ENCODE peak calls at places on chromosomes 2 and 18, in six cellular contexts. One of them, this sample, is unnamed.
A peak's percentile ranks its signal among the peaks of the same experiment; 100 is the strongest.

GRCh38 chr2:215465246-215465645 is 29.4 kb upstream of the FN1 start:
- DNase-seq in K562: no peak
- DNase-seq in A549: peak; percentile 13
- DNase-seq in IMR-90: peak; percentile 34
- DNase-seq in GM12878: no peak
- DNase-seq in HepG2: no peak
- DNase-seq in this sample: no peak

GRCh38 chr2:239445771-239446524 is 45.1 kb upstream of the HDAC4 start:
- DNase-seq in A549: no peak
- DNase-seq in K562: no peak
- DNase-seq in GM12878: no peak
- DNase-seq in HepG2: peak; percentile 72
- DNase-seq in IMR-90: no peak
- DNase-seq in this sample: no peak

GRCh38 chr18:63924551-63924950 is 16.8 kb downstream of the SERPINB10 start:
- DNase-seq in GM12878: no peak
- DNase-seq in HepG2: no peak
- DNase-seq in IMR-90: peak; percentile 20
- DNase-seq in A549: no peak
- DNase-seq in K562: no peak
- DNase-seq in this sample: no peak

GRCh38 chr2:205474746-205475145 is 207.6 kb upstream of the NRP2 start:
- DNase-seq in K562: no peak
- DNase-seq in A549: no peak
- DNase-seq in HepG2: no peak
- DNase-seq in IMR-90: peak; percentile 62
- DNase-seq in GM12878: no peak
- DNase-seq in this sample: no peak

GRCh38 chr2:123732563-123732962 is 292.5 kb upstream of the CNTNAP5 start:
- DNase-seq in K562: no peak
- DNase-seq in GM12878: no peak
- DNase-seq in A549: no peak
- DNase-seq in IMR-90: no peak
- DNase-seq in HepG2: no peak
- DNase-seq in this sample: no peak

GRCh38 chr2:3288455-3289163 is 89.0 kb downstream of the EIPR1 start:
- DNase-seq in GM12878: no peak
- DNase-seq in A549: no peak
- DNase-seq in K562: no peak
- DNase-seq in HepG2: no peak
- DNase-seq in IMR-90: no peak
- DNase-seq in this sample: peak; percentile 74

GRCh38 chr2:43114210-43114609 is 112.2 kb downstream of the ZFP36L2 start:
- DNase-seq in GM12878: no peak
- DNase-seq in K562: no peak
- DNase-seq in A549: no peak
- DNase-seq in HepG2: peak; percentile 35
- DNase-seq in IMR-90: peak; percentile 35
- DNase-seq in this sample: no peak

GRCh38 chr18:35116784-35117318 is 75.6 kb downstream of the MAPRE2 start:
- DNase-seq in A549: no peak
- DNase-seq in IMR-90: no peak
- DNase-seq in K562: no peak
- DNase-seq in GM12878: no peak
- DNase-seq in HepG2: no peak
- DNase-seq in this sample: no peak

GRCh38 chr2:170361359-170361936 is 183.5 kb downstream of the MYO3B start:
- DNase-seq in A549: peak; percentile 64
- DNase-seq in K562: peak; percentile 65
- DNase-seq in HepG2: peak; percentile 48
- DNase-seq in IMR-90: peak; percentile 50
- DNase-seq in GM12878: peak; percentile 26
- DNase-seq in this sample: peak; percentile 32

GRCh38 chr2:216652566-216652965 is 19.3 kb downstream of the IGFBP2 start:
- DNase-seq in K562: no peak
- DNase-seq in GM12878: no peak
- DNase-seq in A549: no peak
- DNase-seq in IMR-90: no peak
- DNase-seq in HepG2: no peak
- DNase-seq in this sample: no peak

GRCh38 chr2:111121028-111121872 is 536 bp downstream of the BCL2L11 start:
- DNase-seq in K562: peak; percentile 47
- DNase-seq in GM12878: no peak
- DNase-seq in HepG2: peak; percentile 35
- DNase-seq in A549: peak; percentile 45
- DNase-seq in IMR-90: no peak
- DNase-seq in this sample: peak; percentile 66

DNA sequence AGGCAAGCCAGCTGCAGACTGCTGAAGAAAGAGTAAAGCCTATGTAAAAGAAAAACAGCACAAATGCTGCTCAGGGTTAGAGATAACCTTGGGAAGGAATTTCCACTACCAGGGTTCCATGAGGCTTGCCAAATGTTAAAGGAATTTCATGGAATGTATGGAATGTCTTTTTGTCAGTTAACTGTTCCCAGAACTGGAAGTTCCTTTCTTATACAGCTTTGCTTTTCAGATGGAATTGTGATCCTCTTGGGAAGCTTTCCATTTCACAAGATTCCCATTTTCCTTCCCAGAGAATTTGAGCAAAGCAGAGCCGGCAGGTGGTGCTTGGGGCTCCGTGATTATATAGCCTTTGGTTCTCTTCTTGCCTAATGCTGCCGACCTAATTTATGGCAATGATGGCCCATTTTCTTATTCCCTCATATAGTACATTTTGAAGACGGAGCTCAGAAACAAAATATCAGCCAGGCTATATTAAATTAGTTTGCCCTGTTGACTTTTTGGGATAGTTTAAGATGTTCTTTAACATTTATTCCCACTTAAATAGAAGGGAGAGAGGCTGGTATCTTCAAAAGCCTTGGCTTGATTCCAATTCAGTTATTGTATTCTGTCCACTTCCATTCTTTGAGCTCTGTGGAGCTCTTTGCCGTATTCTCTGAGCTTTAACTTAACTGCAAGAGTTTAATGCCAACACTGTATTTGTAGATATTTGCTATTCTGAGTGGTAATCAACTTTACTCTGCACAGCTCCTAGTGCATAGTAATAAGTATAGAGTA is 162.3 kb downstream of the PHLPP1 start:
- DNase-seq in A549: peak; percentile 38
- DNase-seq in HepG2: peak; percentile 30
- DNase-seq in K562: no peak
- DNase-seq in IMR-90: peak; percentile 65
- DNase-seq in GM12878: no peak
- DNase-seq in this sample: no peak
- TF ChIP-seq SMC3 in A549: no peak
- TF ChIP-seq SMC3 in HepG2: no peak
- TF ChIP-seq SMC3 in K562: no peak
- TF ChIP-seq SMC3 in IMR-90: no peak
- TF ChIP-seq SMC3 in GM12878: no peak
- TF ChIP-seq SMC3 in this sample: no peak

GRCh38 chr2:173434729-173435345 is 80.2 kb downstream of the CDCA7 start:
- DNase-seq in K562: no peak
- DNase-seq in IMR-90: no peak
- DNase-seq in GM12878: no peak
- DNase-seq in HepG2: no peak
- DNase-seq in A549: no peak
- DNase-seq in this sample: no peak

GRCh38 chr2:173435574-173435973 is 80.9 kb downstream of the CDCA7 start:
- DNase-seq in HepG2: no peak
- DNase-seq in K562: no peak
- DNase-seq in A549: no peak
- DNase-seq in IMR-90: no peak
- DNase-seq in GM12878: no peak
- DNase-seq in this sample: no peak

GRCh38 chr2:173427887-173428683 is 73.4 kb downstream of the CDCA7 start:
- DNase-seq in A549: no peak
- DNase-seq in HepG2: peak; percentile 21
- DNase-seq in K562: no peak
- DNase-seq in GM12878: no peak
- DNase-seq in IMR-90: peak; percentile 51
- DNase-seq in this sample: no peak

GRCh38 chr2:173432049-173432754 is 77.5 kb downstream of the CDCA7 start:
- DNase-seq in GM12878: no peak
- DNase-seq in K562: no peak
- DNase-seq in IMR-90: peak; percentile 71
- DNase-seq in HepG2: no peak
- DNase-seq in A549: peak; percentile 11
- DNase-seq in this sample: no peak

GRCh38 chr2:173431191-173431590 is 76.5 kb downstream of the CDCA7 start:
- DNase-seq in K562: no peak
- DNase-seq in A549: no peak
- DNase-seq in HepG2: no peak
- DNase-seq in GM12878: no peak
- DNase-seq in IMR-90: no peak
- DNase-seq in this sample: no peak
- TF ChIP-seq SMC3 in K562: no peak
- TF ChIP-seq SMC3 in A549: no peak
- TF ChIP-seq SMC3 in HepG2: no peak
- TF ChIP-seq SMC3 in GM12878: no peak
- TF ChIP-seq SMC3 in IMR-90: no peak
- TF ChIP-seq SMC3 in this sample: no peak

GRCh38 chr2:98604547-98604946 is 3.8 kb downstream of the COA5 start:
- DNase-seq in HepG2: no peak
- DNase-seq in K562: no peak
- DNase-seq in IMR-90: no peak
- DNase-seq in A549: no peak
- DNase-seq in GM12878: no peak
- DNase-seq in this sample: peak; percentile 50

GRCh38 chr2:98598781-98599428 is 9.4 kb downstream of the COA5 start:
- DNase-seq in HepG2: no peak
- DNase-seq in GM12878: no peak
- DNase-seq in K562: no peak
- DNase-seq in IMR-90: peak; percentile 60
- DNase-seq in A549: no peak
- DNase-seq in this sample: no peak

GRCh38 chr2:98605076-98605475 is 3.2 kb downstream of the COA5 start:
- DNase-seq in GM12878: no peak
- DNase-seq in K562: no peak
- DNase-seq in IMR-90: no peak
- DNase-seq in HepG2: no peak
- DNase-seq in A549: no peak
- DNase-seq in this sample: no peak

GRCh38 chr2:98606431-98606830 is 1.9 kb downstream of the COA5 start:
- DNase-seq in A549: no peak
- DNase-seq in K562: no peak
- DNase-seq in HepG2: no peak
- DNase-seq in IMR-90: no peak
- DNase-seq in GM12878: no peak
- DNase-seq in this sample: no peak

GRCh38 chr2:98601532-98602132 is 6.7 kb downstream of the COA5 start:
- DNase-seq in GM12878: no peak
- DNase-seq in A549: peak; percentile 66
- DNase-seq in IMR-90: peak; percentile 47
- DNase-seq in K562: peak; percentile 49
- DNase-seq in HepG2: peak; percentile 69
- DNase-seq in this sample: peak; percentile 65
- TF ChIP-seq SMC3 in GM12878: peak; percentile 62
- TF ChIP-seq SMC3 in A549: peak; percentile 64
- TF ChIP-seq SMC3 in IMR-90: peak; percentile 69
- TF ChIP-seq SMC3 in K562: peak; percentile 81
- TF ChIP-seq SMC3 in HepG2: peak; percentile 95
- TF ChIP-seq SMC3 in this sample: peak; percentile 72

GRCh38 chr2:67054725-67055124 is 342.4 kb upstream of the ETAA1 start:
- DNase-seq in GM12878: no peak
- DNase-seq in IMR-90: no peak
- DNase-seq in K562: no peak
- DNase-seq in A549: no peak
- DNase-seq in HepG2: no peak
- DNase-seq in this sample: no peak
- TF ChIP-seq SMC3 in GM12878: no peak
- TF ChIP-seq SMC3 in IMR-90: no peak
- TF ChIP-seq SMC3 in K562: no peak
- TF ChIP-seq SMC3 in A549: no peak
- TF ChIP-seq SMC3 in HepG2: no peak
- TF ChIP-seq SMC3 in this sample: no peak

GRCh38 chr2:55864351-55865084 is 59.1 kb downstream of the EFEMP1 start:
- DNase-seq in HepG2: no peak
- DNase-seq in K562: no peak
- DNase-seq in A549: no peak
- DNase-seq in IMR-90: no peak
- DNase-seq in GM12878: no peak
- DNase-seq in this sample: no peak

GRCh38 chr2:55862269-55862668 is 61.3 kb downstream of the EFEMP1 start:
- DNase-seq in IMR-90: peak; percentile 99
- DNase-seq in K562: no peak
- DNase-seq in GM12878: no peak
- DNase-seq in HepG2: no peak
- DNase-seq in A549: peak; percentile 86
- DNase-seq in this sample: no peak

GRCh38 chr2:55862673-55863390 is 60.8 kb downstream of the EFEMP1 start:
- DNase-seq in HepG2: no peak
- DNase-seq in K562: no peak
- DNase-seq in IMR-90: peak; percentile 100
- DNase-seq in GM12878: no peak
- DNase-seq in A549: peak; percentile 94
- DNase-seq in this sample: no peak

GRCh38 chr2:55859875-55860274 is 63.7 kb downstream of the EFEMP1 start:
- DNase-seq in HepG2: no peak
- DNase-seq in GM12878: no peak
- DNase-seq in A549: no peak
- DNase-seq in IMR-90: no peak
- DNase-seq in K562: no peak
- DNase-seq in this sample: no peak

DNA sequence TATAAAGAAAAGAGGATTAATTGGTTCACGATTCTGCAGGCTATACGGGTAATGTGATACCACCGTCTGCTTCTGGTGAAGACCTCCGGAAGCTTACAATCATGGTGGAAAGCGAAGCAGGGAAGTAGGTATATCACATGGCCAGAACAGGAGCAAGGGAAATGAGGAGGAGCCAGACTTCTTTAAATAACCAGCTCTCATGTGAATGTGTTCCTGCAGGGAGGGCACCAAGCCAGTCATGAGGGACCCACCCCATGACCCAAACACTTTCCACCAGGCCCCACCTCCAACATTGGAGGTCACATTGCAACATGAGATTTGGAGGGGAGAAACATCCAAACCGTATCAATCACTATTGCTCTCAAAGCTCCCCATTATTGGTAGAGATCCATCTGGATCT is 61.8 kb downstream of the EFEMP1 start:
- DNase-seq in IMR-90: peak; percentile 31
- DNase-seq in GM12878: no peak
- DNase-seq in A549: no peak
- DNase-seq in K562: no peak
- DNase-seq in HepG2: no peak
- DNase-seq in this sample: no peak
- TF ChIP-seq SMC3 in IMR-90: no peak
- TF ChIP-seq SMC3 in GM12878: no peak
- TF ChIP-seq SMC3 in A549: no peak
- TF ChIP-seq SMC3 in K562: no peak
- TF ChIP-seq SMC3 in HepG2: no peak
- TF ChIP-seq SMC3 in this sample: no peak

DNA sequence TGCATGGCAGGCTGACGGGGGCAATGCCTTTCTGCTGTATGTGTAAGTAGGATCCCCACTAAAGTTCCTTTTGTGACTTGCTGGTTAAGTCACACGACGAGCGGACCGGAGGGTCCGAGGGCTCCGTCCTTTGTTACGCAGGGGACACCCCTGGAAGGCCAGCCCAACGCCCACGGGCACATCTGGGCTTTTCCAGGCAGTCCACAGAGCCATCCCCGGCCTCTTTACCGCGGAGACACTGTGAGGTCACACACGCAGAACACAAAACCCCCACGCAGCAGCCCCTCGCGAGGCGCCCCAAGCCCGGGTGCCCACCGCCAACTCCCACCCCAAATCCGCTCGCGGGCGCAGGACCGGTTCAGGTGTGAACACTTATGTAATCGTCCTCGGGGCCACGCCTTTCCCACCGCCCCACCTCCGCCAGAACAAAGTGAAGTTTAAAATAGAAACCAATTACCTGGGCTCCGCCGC is 4.3 kb downstream of the ZNF516 start:
- DNase-seq in K562: no peak
- DNase-seq in A549: no peak
- DNase-seq in HepG2: no peak
- DNase-seq in IMR-90: peak; percentile 32
- DNase-seq in GM12878: no peak
- DNase-seq in this sample: peak; percentile 44
- TF ChIP-seq SMC3 in K562: no peak
- TF ChIP-seq SMC3 in A549: no peak
- TF ChIP-seq SMC3 in HepG2: no peak
- TF ChIP-seq SMC3 in IMR-90: no peak
- TF ChIP-seq SMC3 in GM12878: no peak
- TF ChIP-seq SMC3 in this sample: no peak

This sample was measured in SK-N-SH.